ENCODE peak calls at places on chromosome 17, in nine cellular contexts. N is stimulated activated CD8-positive, alpha-beta memory T cell treated with anti-CD3 and anti-CD28 coated beads, Interleukin-4, amount 100 ng/mL, for 4 hours; F is fibroblast of the aortic adventitia; A is astrocyte of the hippocampus; O is stromal cell of bone marrow; D is choroid plexus epithelial cell; L is NCI-H2107; M is CD8-positive, alpha-beta T cell; I is lung. C is an unnamed sample.

GRCh38 chr17:57860414-57860999 is 10.7 kb upstream of the MRPS23 start:
- DNase-seq in I (no peak), L (no peak), A (no peak), M (no peak), O (no peak), D (no peak), F (no peak), N (no peak), C (no peak)

GRCh38 chr17:82880620-82881019 is 40.8 kb upstream of the ZNF750 start:
- DNase-seq in I (no peak), F (no peak), O (no peak), N (no peak), L (no peak), D (no peak), A (no peak), M (no peak), C (no peak)

GRCh38 chr17:30165960-30166359 is 49.3 kb downstream of the NSRP1 start:
- DNase-seq in D (no peak), I (no peak), N (no peak), A (no peak), O (no peak), M (no peak), L (no peak), F (no peak), C (no peak)

GRCh38 chr17:2138768-2139167 is 83.9 kb downstream of the HIC1 start:
- DNase-seq in D (no peak), F (peak; percentile 62), I (no peak), O (no peak), M (no peak), L (no peak), N (no peak), A (peak; percentile 36), C (no peak)

GRCh38 chr17:40015998-40016691 is 905 bp downstream of the CSF3 start:
- DNase-seq in I (no peak), M (no peak), D (no peak), F (no peak), A (no peak), L (no peak), O (no peak), N (no peak), C (no peak)

GRCh38 chr17:67359960-67360817 is 6.2 kb downstream of the PSMD12 start:
- DNase-seq in D (peak; percentile 61), F (peak; percentile 49), M (no peak), I (no peak), N (no peak), L (peak; percentile 13), A (peak; percentile 30), O (no peak), C (peak; percentile 62)

GRCh38 chr17:67836205-67836987 is 11.1 kb downstream of the BPTF start:
- DNase-seq in D (peak; percentile 60), F (peak; percentile 43), I (peak; percentile 2), N (no peak), L (no peak), O (no peak), M (no peak), A (no peak), C (no peak)

GRCh38 chr17:13544292-13544691 is 57.4 kb downstream of the HS3ST3A1 start:
- DNase-seq in A (peak; percentile 99), N (no peak), I (peak; percentile 59), L (no peak), M (no peak), F (peak; percentile 98), O (peak; percentile 81), D (peak; percentile 99), C (no peak)

GRCh38 chr17:77875051-77875780 is 83.3 kb upstream of the TNRC6C start:
- DNase-seq in L (no peak), M (no peak), I (no peak), D (peak; percentile 55), A (peak; percentile 97), N (no peak), O (peak; percentile 73), F (peak; percentile 51), C (no peak)

GRCh38 chr17:75755990-75756389 is 9.0 kb downstream of the GALK1 start:
- DNase-seq in A (no peak), M (no peak), F (no peak), O (no peak), I (no peak), L (no peak), D (no peak), N (no peak), C (no peak)

GRCh38 chr17:82668631-82669099 is 20.4 kb upstream of the WDR45B start:
- DNase-seq in A (peak; percentile 79), O (peak; percentile 38), M (peak; percentile 62), N (no peak), I (peak; percentile 65), F (peak; percentile 25), L (no peak), D (peak; percentile 41), C (peak; percentile 48)

GRCh38 chr17:41613277-41614082 is 913 bp upstream of the KRT16 start:
- DNase-seq in N (no peak), I (no peak), L (no peak), O (no peak), D (no peak), M (no peak), A (no peak), F (no peak), C (no peak)

GRCh38 chr17:48641541-48642058 is 15.4 kb upstream of the HOXB9 start:
- DNase-seq in M (no peak), D (no peak), O (no peak), A (no peak), F (no peak), L (no peak), N (no peak), I (no peak), C (no peak)

GRCh38 chr17:12463102-12463501 is 202.6 kb upstream of the MYOCD start:
- DNase-seq in I (no peak), L (no peak), D (peak; percentile 24), N (no peak), F (peak; percentile 22), A (peak; percentile 22), M (no peak), O (peak; percentile 20), C (no peak)

GRCh38 chr17:50267074-50267841 is 7.0 kb upstream of the TMEM92 start:
- DNase-seq in M (no peak), F (peak; percentile 55), O (no peak), L (no peak), I (peak; percentile 28), A (peak; percentile 44), N (no peak), D (peak; percentile 68), C (no peak)

GRCh38 chr17:33838281-33838680 is 416.8 kb upstream of the CCL2 start:
- DNase-seq in M (no peak), L (no peak), N (no peak), D (no peak), A (no peak), O (no peak), F (no peak), I (no peak), C (no peak)

GRCh38 chr17:17120716-17121115 is 78.5 kb downstream of the MPRIP start:
- DNase-seq in O (no peak), F (peak; percentile 43), M (no peak), D (peak; percentile 53), I (no peak), L (no peak), A (no peak), N (no peak), C (no peak)

C was measured in CD4-positive, CD25-positive, alpha-beta regulatory T cell.